ENCODE peak calls at places on chromosomes 6 and 20, in seven cellular contexts. P, A, S, V, J, E and F are unnamed samples.
A peak's percentile ranks its signal among the peaks of the same experiment; 100 is the strongest.

GRCh38 chr20:5786930-5787826 is 37.0 kb downstream of the SHLD1 start:
- DNase-seq in V (no peak), S (no peak), P (peak; percentile 84), E (peak; percentile 83), J (no peak), A (peak; percentile 35), F (no peak)

GRCh38 chr6:6005467-6006427 is 978 bp downstream of the NRN1 start:
- DNase-seq in S (no peak), J (peak; percentile 39), P (peak; percentile 6), E (no peak), A (no peak), V (no peak), F (no peak)

GRCh38 chr6:119683022-119683421 is 333.5 kb upstream of the MAN1A1 start:
- DNase-seq in A (no peak), S (no peak), P (no peak), E (no peak), J (no peak), V (no peak), F (no peak)

GRCh38 chr6:1622220-1622841 is 12.6 kb downstream of the FOXC1 start:
- DNase-seq in J (no peak), V (no peak), P (no peak), A (no peak), E (no peak), S (no peak), F (no peak)

GRCh38 chr6:151445482-151445881 is 6.4 kb downstream of the RMND1 start:
- DNase-seq in E (peak; percentile 87), P (peak; percentile 84), J (no peak), S (no peak), V (no peak), A (no peak), F (no peak)

GRCh38 chr6:156109713-156110112 is 654.1 kb upstream of the NOX3 start:
- DNase-seq in P (no peak), A (no peak), S (no peak), J (peak; percentile 15), V (no peak), E (no peak), F (no peak)

GRCh38 chr20:61727761-61728160 is 337.9 kb downstream of the TAF4 start:
- DNase-seq in A (no peak), V (no peak), P (no peak), J (no peak), S (no peak), E (no peak), F (no peak)

GRCh38 chr20:11338506-11339306 is 579.0 kb upstream of the BTBD3 start:
- DNase-seq in V (no peak), J (no peak), A (no peak), E (peak; percentile 60), P (peak; percentile 11), S (no peak), F (no peak)

GRCh38 chr6:30259140-30260035 is 46.2 kb upstream of the TRIM26 start:
- DNase-seq in E (peak; percentile 78), A (peak; percentile 71), V (peak; percentile 70), J (peak; percentile 81), P (peak; percentile 73), S (peak; percentile 70), F (peak; percentile 70)

GRCh38 chr6:43170452-43171283 is at the start of gene SRF:
- DNase-seq in S (peak; percentile 100), E (peak; percentile 100), P (peak; percentile 98), A (peak; percentile 100), J (peak; percentile 100), V (peak; percentile 100), F (peak; percentile 100)

GRCh38 chr20:17835941-17836861 is 132.4 kb downstream of the SNX5 start:
- DNase-seq in V (peak; percentile 92), P (peak; percentile 96), S (no peak), A (no peak), J (no peak), E (peak; percentile 99), F (no peak)

GRCh38 chr6:90351696-90352095 is 55.1 kb upstream of the BACH2 start:
- DNase-seq in J (no peak), E (peak; percentile 41), V (no peak), S (no peak), P (peak; percentile 80), A (no peak), F (no peak)

GRCh38 chr6:36912583-36912982 is 26.8 kb downstream of the C6orf89 start:
- DNase-seq in A (no peak), S (no peak), J (no peak), V (no peak), P (peak; percentile 91), E (peak; percentile 72), F (peak; percentile 59)

GRCh38 chr20:21183722-21184121 is 57.8 kb downstream of the KIZ start:
- DNase-seq in P (peak; percentile 62), J (no peak), A (no peak), V (no peak), E (peak; percentile 40), S (no peak), F (no peak)

GRCh38 chr6:30613251-30614043 is 3.6 kb downstream of the PPP1R10 start:
- DNase-seq in S (no peak), A (no peak), V (no peak), P (peak; percentile 60), E (no peak), J (no peak), F (no peak)

GRCh38 chr6:110368268-110368667 is 10.1 kb upstream of the METTL24 start:
- DNase-seq in A (no peak), V (no peak), J (no peak), S (no peak), E (no peak), P (no peak), F (no peak)

GRCh38 chr6:102458990-102459389 is 1065.5 kb downstream of the GRIK2 start:
- DNase-seq in A (no peak), S (no peak), P (no peak), J (no peak), E (no peak), V (no peak), F (no peak)

GRCh38 chr6:132458887-132459604 is 53.9 kb downstream of the STX7 start:
- DNase-seq in S (no peak), V (no peak), A (no peak), P (no peak), E (no peak), J (no peak), F (no peak)

GRCh38 chr20:846894-847278 is 13.4 kb downstream of the FAM110A start:
- DNase-seq in P (no peak), A (no peak), J (peak; percentile 37), E (no peak), V (no peak), S (no peak), F (peak; percentile 75)

GRCh38 chr6:158219229-158219628 is 51.1 kb downstream of the GTF2H5 start:
- DNase-seq in J (peak; percentile 24), V (no peak), A (no peak), E (peak; percentile 95), S (no peak), P (peak; percentile 96), F (no peak)

GRCh38 chr6:36129889-36130671 is at the start of gene MAPK13:
- DNase-seq in S (peak; percentile 66), P (peak; percentile 66), E (peak; percentile 46), J (peak; percentile 36), V (no peak), A (peak; percentile 63), F (no peak)

GRCh38 chr6:124132256-124132655 is 328.6 kb downstream of the NKAIN2 start:
- DNase-seq in A (no peak), V (no peak), E (peak; percentile 9), J (no peak), P (no peak), S (no peak), F (no peak)

GRCh38 chr20:45934046-45934586 is 367 bp upstream of the PCIF1 start:
- DNase-seq in J (peak; percentile 79), A (no peak), S (peak; percentile 50), P (peak; percentile 35), E (peak; percentile 70), V (peak; percentile 76), F (peak; percentile 79)

GRCh38 chr6:33440649-33441309 is 13.6 kb upstream of the ZBTB9 start:
- DNase-seq in V (no peak), S (no peak), E (no peak), P (no peak), J (no peak), A (no peak), F (no peak)

GRCh38 chr6:16623029-16623653 is 138.1 kb downstream of the ATXN1 start:
- DNase-seq in P (peak; percentile 31), E (peak; percentile 16), J (no peak), S (no peak), A (no peak), V (no peak), F (no peak)

GRCh38 chr20:44650777-44651493 is 564 bp downstream of the ADA start:
- DNase-seq in E (peak; percentile 19), P (peak; percentile 44), J (no peak), S (no peak), A (no peak), V (peak; percentile 64), F (peak; percentile 67)

GRCh38 chr6:41586564-41586963 is 40.4 kb downstream of the FOXP4 start:
- DNase-seq in J (no peak), E (no peak), S (no peak), P (no peak), V (no peak), A (no peak), F (no peak)

GRCh38 chr6:95660544-95660943 is 83.2 kb downstream of the MANEA start:
- DNase-seq in P (no peak), A (no peak), J (no peak), E (no peak), S (no peak), V (no peak), F (no peak)

GRCh38 chr6:95654176-95654575 is 76.8 kb downstream of the MANEA start:
- DNase-seq in J (no peak), S (no peak), A (no peak), P (no peak), E (no peak), V (no peak), F (no peak)

GRCh38 chr6:95658896-95659295 is 81.6 kb downstream of the MANEA start:
- DNase-seq in V (no peak), P (no peak), E (no peak), A (no peak), S (no peak), J (no peak), F (no peak)
- H3K4me3 ChIP-seq in V (no peak overlapping the region), P (no peak overlapping the region), E (no peak overlapping the region), A (no peak overlapping the region), S (no peak overlapping the region), J (no peak overlapping the region), F (no peak overlapping the region)

GRCh38 chr6:137692806-137693205 is 174.3 kb upstream of the TNFAIP3 start:
- DNase-seq in J (no peak), S (no peak), V (no peak), E (no peak), P (peak; percentile 52), A (no peak), F (no peak)
- H3K4me3 ChIP-seq in J (no peak overlapping the region), S (no peak overlapping the region), V (no peak overlapping the region), E (no peak overlapping the region), P (no peak overlapping the region), A (no peak overlapping the region), F (no peak overlapping the region)

GRCh38 chr6:57220083-57220703 is 1.9 kb downstream of the RAB23 start:
- DNase-seq in P (no peak), J (no peak), S (no peak), A (no peak), V (no peak), E (no peak), F (no peak)
- H3K4me3 ChIP-seq in P (peak overlapping the region; percentile 92), J (no peak overlapping the region), S (peak overlapping the region; percentile 100), A (no peak overlapping the region), V (peak overlapping the region; percentile 97), E (peak overlapping the region; percentile 94), F (no peak overlapping the region)

DNA sequence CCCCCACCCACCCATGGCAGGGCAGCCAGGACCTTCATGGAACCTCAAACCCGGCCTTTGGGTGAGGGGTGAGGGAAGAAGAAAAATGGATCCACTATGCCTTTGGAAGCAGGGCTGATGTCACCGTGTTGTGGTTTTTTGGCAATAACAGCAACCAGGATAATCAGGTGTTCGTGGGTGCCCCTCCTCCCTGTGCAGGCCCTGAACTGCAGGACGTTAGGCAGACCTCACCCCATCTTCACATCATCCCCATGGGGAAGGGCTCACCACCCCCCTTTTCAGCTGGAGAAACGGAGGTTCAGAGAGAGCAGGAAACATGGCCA is 3.6 kb downstream of the GABRR2 start:
- DNase-seq in J (no peak), P (no peak), E (no peak), S (no peak), A (no peak), V (no peak), F (no peak)
- H3K4me3 ChIP-seq in J (no peak overlapping the region), P (no peak overlapping the region), E (no peak overlapping the region), S (no peak overlapping the region), A (no peak overlapping the region), V (no peak overlapping the region), F (no peak overlapping the region)